ENCODE peak calls at places on chromosomes 13 and 19, in seven cellular contexts. O is upper lobe of left lung, U is tibial nerve, P is adrenal gland, M is IMR-90, C is body of pancreas, I is lower leg skin. T is an unnamed sample.

GRCh38 chr19:48480476-48481190 is 11.5 kb downstream of the CYTH2 start:
- DNase-seq in P (no peak), U (peak), I (peak), C (peak), M (no peak), O (no peak), T (no peak)

GRCh38 chr13:112132142-112132541 is 65.2 kb downstream of the SOX1 start:
- DNase-seq in C (no peak), I (peak), P (no peak), O (no peak), M (no peak), U (no peak), T (no peak)

GRCh38 chr19:4597975-4598671 is 38.6 kb upstream of the SEMA6B start:
- DNase-seq in C (peak), P (peak), U (no peak), M (no peak), O (peak), I (no peak), T (no peak)

GRCh38 chr13:33917135-33917534 is 99.2 kb downstream of the RFC3 start:
- DNase-seq in O (no peak), C (no peak), U (no peak), I (no peak), M (no peak), P (no peak), T (no peak)

GRCh38 chr13:110490009-110490770 is 71.3 kb downstream of the RAB20 start:
- DNase-seq in O (no peak), C (no peak), U (no peak), P (no peak), M (no peak), I (no peak), T (no peak)

GRCh38 chr19:16076958-16077611 is 790 bp downstream of the TPM4 start:
- DNase-seq in M (no peak), I (peak), U (peak), C (peak), P (no peak), O (peak), T (peak)

GRCh38 chr13:64672751-64673150 is 2557.4 kb downstream of the PCDH9 start:
- DNase-seq in C (no peak), U (no peak), O (no peak), P (no peak), M (peak), I (no peak), T (no peak)

GRCh38 chr19:23075031-23075733 is 41.6 kb upstream of the ZNF730 start:
- DNase-seq in O (peak), I (peak), P (no peak), C (peak), U (no peak), M (peak), T (peak)

GRCh38 chr13:100523994-100524393 is 64.6 kb downstream of the GGACT start:
- DNase-seq in O (no peak), M (no peak), P (no peak), C (no peak), U (no peak), I (no peak), T (no peak)

GRCh38 chr13:65011403-65011802 is 2218.7 kb downstream of the PCDH9 start:
- DNase-seq in I (no peak), M (no peak), O (no peak), U (no peak), P (no peak), C (no peak), T (no peak)

GRCh38 chr13:101673360-101674105 is 221.1 kb downstream of the ITGBL1 start:
- DNase-seq in C (no peak), I (no peak), P (no peak), U (no peak), O (no peak), M (no peak), T (no peak)

GRCh38 chr13:30739646-30740642 is 4.6 kb downstream of the ALOX5AP start:
- DNase-seq in P (no peak), I (no peak), U (no peak), O (no peak), M (peak), C (peak), T (no peak)

GRCh38 chr13:34165158-34165557 is 347.2 kb downstream of the RFC3 start:
- DNase-seq in C (no peak), P (no peak), I (no peak), M (no peak), U (no peak), O (no peak), T (no peak)

GRCh38 chr13:25222740-25223139 is 50.7 kb upstream of the AMER2 start:
- DNase-seq in M (no peak), U (no peak), O (no peak), I (peak), P (no peak), C (no peak), T (no peak)

GRCh38 chr19:12085074-12085818 is 20.7 kb downstream of the ZNF844 start:
- DNase-seq in C (no peak), I (no peak), P (no peak), M (peak), O (no peak), U (no peak), T (no peak)

GRCh38 chr19:45842198-45842597 is 20.7 kb downstream of the SYMPK start:
- DNase-seq in C (no peak), P (no peak), I (no peak), O (no peak), M (no peak), U (no peak), T (no peak)

GRCh38 chr19:35347171-35347929 is at the start of gene FFAR1:
- DNase-seq in P (peak), U (peak), M (no peak), I (peak), O (peak), C (peak), T (peak)

GRCh38 chr13:20616059-20616797 is 49.3 kb downstream of the IFT88 start:
- DNase-seq in P (no peak), C (no peak), O (no peak), I (no peak), U (no peak), M (peak), T (no peak)

GRCh38 chr13:113093580-113094409 is 11.8 kb upstream of the F7 start:
- DNase-seq in C (no peak), U (no peak), P (no peak), M (no peak), O (no peak), I (no peak), T (no peak)

GRCh38 chr19:14089662-14090508 is 666 bp downstream of the SAMD1 start:
- DNase-seq in O (no peak), M (peak), I (peak), U (peak), P (peak), C (peak), T (no peak)

GRCh38 chr19:18021121-18021755 is 13.3 kb downstream of the ARRDC2 start:
- DNase-seq in O (peak), U (peak), I (peak), M (peak), P (peak), C (peak), T (peak)

GRCh38 chr19:16628984-16629691 is 1.1 kb upstream of the MED26 start:
- DNase-seq in O (peak), I (no peak), P (peak), U (peak), C (peak), M (peak), T (peak)

GRCh38 chr19:33403221-33403972 is 29.9 kb downstream of the CEBPG start:
- DNase-seq in U (no peak), I (no peak), C (peak), P (no peak), O (peak), M (no peak), T (peak)

GRCh38 chr19:10424011-10424637 is 3.8 kb downstream of the PDE4A start:
- DNase-seq in U (peak), C (peak), O (peak), P (peak), M (peak), I (peak), T (peak)

DNA sequence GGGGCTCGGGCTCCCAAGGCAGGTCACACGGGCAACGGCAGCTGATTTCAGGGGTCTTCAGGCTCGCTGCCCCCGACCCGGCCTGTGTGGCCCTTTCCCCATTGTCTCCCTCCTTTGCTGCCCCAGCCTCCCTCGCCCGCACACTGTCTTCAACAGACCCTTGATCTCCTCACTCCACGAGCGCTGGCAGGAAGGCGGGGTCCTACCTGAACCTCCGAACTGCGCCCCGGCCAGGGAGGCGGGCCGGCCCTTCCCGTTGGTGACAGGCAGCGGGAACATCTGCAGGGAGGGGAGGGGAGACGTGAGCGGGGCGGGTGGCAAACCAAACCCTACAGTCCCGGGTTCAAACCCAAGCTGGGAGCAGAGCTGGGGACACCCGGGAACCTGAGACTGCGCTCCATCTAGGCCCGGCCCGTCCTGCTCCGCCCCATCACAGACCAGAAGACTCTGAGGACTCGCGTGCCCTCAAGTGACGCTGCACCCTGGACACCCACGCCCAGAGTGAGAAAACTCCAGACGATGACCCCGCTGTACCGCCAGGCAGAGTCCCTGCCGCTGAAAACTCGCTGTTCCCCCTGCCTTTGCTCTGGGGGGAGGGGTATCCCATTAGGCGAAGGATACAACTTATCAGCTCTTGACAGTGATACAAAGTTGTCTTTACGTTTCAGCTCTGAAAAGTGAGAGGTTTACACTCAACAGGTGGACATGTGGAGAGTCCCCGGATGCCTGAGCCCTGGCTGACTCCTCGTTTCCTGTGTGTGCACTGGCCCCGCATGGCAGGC is 6.1 kb downstream of the TCF3 start:
- DNase-seq in O (no peak), M (no peak), C (no peak), P (no peak), U (no peak), I (no peak), T (no peak)
- TF ChIP-seq POLR2A in O (no peak), M (no peak), C (no peak), P (no peak), U (no peak), I (no peak), T (no peak)

GRCh38 chr19:1592755-1593628 is at the start of gene MBD3:
- DNase-seq in I (peak), M (peak), U (peak), C (peak), O (peak), P (peak), T (peak)
- TF ChIP-seq POLR2A in I (no peak), M (no peak), U (peak), C (peak), O (no peak), P (no peak), T (peak)

GRCh38 chr19:54464624-54465266 is 1.2 kb upstream of the LENG9 start:
- DNase-seq in P (peak), M (peak), U (peak), O (peak), C (peak), I (peak), T (peak)
- TF ChIP-seq POLR2A in P (no peak), M (no peak), U (peak), O (no peak), C (peak), I (no peak), T (peak)

GRCh38 chr19:6459356-6460098 is at the start of gene SLC25A23:
- DNase-seq in M (peak), I (peak), P (peak), O (peak), C (peak), U (peak), T (peak)

GRCh38 chr19:6458695-6459355 is 767 bp downstream of the SLC25A23 start:
- DNase-seq in U (no peak), C (peak), I (no peak), M (no peak), O (peak), P (no peak), T (no peak)

GRCh38 chr19:6464070-6464873 is at the start of gene CRB3:
- DNase-seq in I (peak), U (no peak), C (peak), O (peak), P (no peak), M (no peak), T (no peak)

GRCh38 chr19:6457958-6458694 is 1.5 kb downstream of the SLC25A23 start:
- DNase-seq in M (no peak), U (no peak), C (no peak), I (no peak), O (no peak), P (no peak), T (no peak)

GRCh38 chr19:6460099-6460884 is 700 bp upstream of the SLC25A23 start:
- DNase-seq in U (peak), I (peak), M (peak), P (peak), C (peak), O (peak), T (peak)
- TF ChIP-seq POLR2A in U (no peak), I (no peak), M (no peak), P (no peak), C (peak), O (no peak), T (peak)

GRCh38 chr19:986083-986482 is 1.9 kb downstream of the WDR18 start:
- DNase-seq in O (no peak), P (no peak), I (no peak), C (no peak), U (no peak), M (no peak), T (no peak)
- TF ChIP-seq POLR2A in O (no peak), P (no peak), I (no peak), C (no peak), U (no peak), M (no peak), T (no peak)

T was measured in sigmoid colon.